ENCODE peak calls at places on chromosomes 3 and 15, in four cellular contexts. Q, M, P and J are unnamed samples.
A peak's percentile ranks its signal among the peaks of the same experiment; 100 is the strongest.

GRCh38 chr3:120558784-120559227 is 37.3 kb upstream of the NDUFB4 start:
- DNase-seq in Q (peak; percentile 84), M (peak; percentile 95), P (peak; percentile 76), J (peak; percentile 95)

GRCh38 chr15:96261575-96262034 is 68.9 kb upstream of the NR2F2 start:
- DNase-seq in P (no peak), Q (no peak), M (no peak), J (no peak)

GRCh38 chr3:69386535-69387385 is 872 bp upstream of the FRMD4B start:
- DNase-seq in P (no peak), Q (no peak), M (peak; percentile 20), J (peak; percentile 12)

GRCh38 chr3:72177075-72178050 is 392.4 kb upstream of the PROK2 start:
- DNase-seq in Q (peak; percentile 64), P (no peak), M (no peak), J (no peak)

GRCh38 chr3:38107911-38108648 is 28.8 kb downstream of the ACAA1 start:
- DNase-seq in P (no peak), M (no peak), Q (no peak), J (no peak)

GRCh38 chr3:24494616-24495333 is at the start of gene THRB:
- DNase-seq in P (peak; percentile 27), Q (no peak), M (peak; percentile 79), J (peak; percentile 72)

GRCh38 chr3:167691366-167691765 is 37.6 kb upstream of the WDR49 start:
- DNase-seq in Q (peak; percentile 52), P (no peak), M (no peak), J (no peak)

GRCh38 chr15:43517354-43518072 is at the start of gene MAP1A:
- DNase-seq in Q (peak; percentile 70), P (no peak), M (peak; percentile 74), J (no peak)

GRCh38 chr15:72063186-72063585 is 54.8 kb downstream of the MYO9A start:
- DNase-seq in Q (no peak), M (no peak), P (no peak), J (no peak)

GRCh38 chr3:134333522-134334181 is 40.6 kb downstream of the AMOTL2 start:
- DNase-seq in Q (no peak), M (peak; percentile 91), P (no peak), J (no peak)

GRCh38 chr3:61936344-61936937 is 375.1 kb downstream of the PTPRG start:
- DNase-seq in P (no peak), M (peak; percentile 55), Q (peak; percentile 38), J (no peak)

GRCh38 chr15:97598353-97598798 is 362.1 kb upstream of the ARRDC4 start:
- DNase-seq in P (peak; percentile 0), Q (no peak), M (no peak), J (no peak)

GRCh38 chr15:51629612-51630011 is 7.0 kb upstream of the DMXL2 start:
- DNase-seq in Q (no peak), P (no peak), M (no peak), J (no peak)

GRCh38 chr15:44397869-44398268 is 29.6 kb upstream of the CTDSPL2 start:
- DNase-seq in M (no peak), P (no peak), Q (no peak), J (no peak)

GRCh38 chr3:184008161-184008560 is 9.5 kb downstream of the ABCC5 start:
- DNase-seq in P (no peak), Q (peak; percentile 22), M (no peak), J (peak; percentile 47)

GRCh38 chr15:43867096-43867495 is 40.3 kb downstream of the WDR76 start:
- DNase-seq in M (no peak), Q (no peak), P (no peak), J (no peak)

GRCh38 chr3:114685053-114685630 is 391.3 kb downstream of the TIGIT start:
- DNase-seq in M (peak; percentile 42), Q (no peak), P (no peak), J (no peak)

GRCh38 chr3:65729553-65729952 is 309.2 kb downstream of the MAGI1 start:
- DNase-seq in P (no peak), Q (no peak), M (no peak), J (no peak)

GRCh38 chr3:100045696-100046095 is 68.6 kb downstream of the FILIP1L start:
- DNase-seq in M (peak; percentile 22), P (no peak), Q (no peak), J (peak; percentile 14)

GRCh38 chr3:47583320-47584075 is 4.8 kb upstream of the CSPG5 start:
- DNase-seq in P (no peak), Q (no peak), M (no peak), J (no peak)

GRCh38 chr3:160804762-160805161 is 48.7 kb downstream of the PPM1L start:
- DNase-seq in M (no peak), Q (no peak), P (no peak), J (no peak)

GRCh38 chr15:23857028-23857641 is 170.0 kb upstream of the NDN start:
- DNase-seq in M (peak; percentile 78), P (no peak), Q (no peak), J (peak; percentile 52)

GRCh38 chr3:54939591-54940300 is 11.9 kb upstream of the LRTM1 start:
- DNase-seq in P (no peak), Q (no peak), M (no peak), J (no peak)

GRCh38 chr15:35047996-35048395 is 37.1 kb downstream of the NANOGP8 start:
- DNase-seq in Q (no peak), P (no peak), M (no peak), J (no peak)

GRCh38 chr15:71648095-71648494 is 162.3 kb upstream of the NR2E3 start:
- DNase-seq in M (no peak), P (no peak), Q (no peak), J (no peak)

GRCh38 chr3:12903000-12903800 is 61.8 kb upstream of the RPL32 start:
- DNase-seq in M (no peak), P (no peak), Q (no peak), J (no peak)

GRCh38 chr15:73900129-73900712 is 26.0 kb upstream of the LOXL1 start:
- DNase-seq in M (no peak), P (no peak), Q (no peak), J (peak; percentile 50)

GRCh38 chr3:46100812-46101211 is 73.5 kb upstream of the XCR1 start:
- DNase-seq in Q (no peak), P (no peak), M (no peak), J (no peak)

GRCh38 chr3:113354307-113354706 is 87.0 kb downstream of the CFAP44 start:
- DNase-seq in M (no peak), Q (no peak), P (peak; percentile 8), J (peak; percentile 29)

GRCh38 chr15:83747050-83747717 is 93.3 kb downstream of the ADAMTSL3 start:
- DNase-seq in M (peak; percentile 36), Q (no peak), P (peak; percentile 3), J (peak; percentile 59)

GRCh38 chr15:73685981-73686380 is 1.8 kb downstream of the CD276 start:
- DNase-seq in P (no peak), Q (no peak), M (no peak), J (no peak)

GRCh38 chr3:124652009-124652408 is 78.2 kb upstream of the UMPS start:
- DNase-seq in M (no peak), P (no peak), Q (no peak), J (no peak)

GRCh38 chr3:100020876-100021644 is 93.2 kb downstream of the FILIP1L start:
- DNase-seq in M (no peak), Q (no peak), P (no peak), J (no peak)

GRCh38 chr3:194736896-194737600 is 51.4 kb downstream of the FAM43A start:
- DNase-seq in P (no peak), M (no peak), Q (peak; percentile 87), J (no peak)

GRCh38 chr3:194738254-194739093 is 52.8 kb downstream of the FAM43A start:
- DNase-seq in M (no peak), P (peak; percentile 22), Q (no peak), J (peak; percentile 85)

GRCh38 chr3:194739498-194740284 is 54.0 kb downstream of the FAM43A start:
- DNase-seq in P (peak; percentile 10), M (no peak), Q (no peak), J (peak; percentile 76)

GRCh38 chr3:194741916-194742315 is 56.2 kb downstream of the FAM43A start:
- DNase-seq in P (no peak), M (no peak), Q (no peak), J (no peak)

DNA sequence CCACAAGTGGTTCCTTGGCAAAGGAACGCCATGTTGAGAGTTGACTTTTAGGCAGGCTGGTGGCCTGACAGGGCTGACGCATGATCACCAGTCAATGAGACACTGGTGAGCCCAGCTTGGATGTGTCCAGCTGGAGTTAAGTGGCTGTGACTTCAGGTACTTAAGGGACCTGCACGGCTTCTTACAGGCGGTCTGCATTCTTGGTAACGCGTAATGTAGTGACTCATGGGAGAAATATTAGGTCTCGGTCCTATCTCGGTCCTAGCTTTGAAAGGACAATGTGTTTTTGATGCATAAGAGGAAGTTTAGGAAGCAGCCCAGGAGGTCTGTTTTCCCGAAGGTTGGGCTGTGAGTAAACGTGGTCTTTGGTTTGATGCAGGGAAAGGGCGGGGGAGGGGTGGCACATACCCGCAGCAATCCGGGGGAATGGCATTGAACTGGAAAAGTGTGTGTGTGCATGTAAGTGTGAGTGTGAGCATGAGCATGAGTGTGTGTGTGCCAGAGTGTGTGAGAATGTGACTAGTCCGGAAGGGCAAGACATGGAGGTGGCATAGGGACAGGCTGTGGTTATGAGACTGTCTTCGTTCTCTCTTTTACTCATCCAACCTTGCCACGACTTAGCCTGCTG is 55.3 kb downstream of the FAM43A start:
- DNase-seq in P (peak; percentile 91), M (no peak), Q (no peak), J (peak; percentile 96)
- H3K9me3 ChIP-seq in P (no peaks in the 10 kb centered on the region), M (no peaks in the 10 kb centered on the region), Q (no peaks in the 10 kb centered on the region), J (no peaks in the 10 kb centered on the region)

GRCh38 chr15:42056934-42057743 is 36.3 kb upstream of the PLA2G4E start:
- DNase-seq in Q (peak; percentile 33), P (peak; percentile 95), M (peak; percentile 94), J (peak; percentile 99)
- TF ChIP-seq EZH2phosphoT487 in Q (no peak), P (no peak), M (no peak), J (no peak)

DNA sequence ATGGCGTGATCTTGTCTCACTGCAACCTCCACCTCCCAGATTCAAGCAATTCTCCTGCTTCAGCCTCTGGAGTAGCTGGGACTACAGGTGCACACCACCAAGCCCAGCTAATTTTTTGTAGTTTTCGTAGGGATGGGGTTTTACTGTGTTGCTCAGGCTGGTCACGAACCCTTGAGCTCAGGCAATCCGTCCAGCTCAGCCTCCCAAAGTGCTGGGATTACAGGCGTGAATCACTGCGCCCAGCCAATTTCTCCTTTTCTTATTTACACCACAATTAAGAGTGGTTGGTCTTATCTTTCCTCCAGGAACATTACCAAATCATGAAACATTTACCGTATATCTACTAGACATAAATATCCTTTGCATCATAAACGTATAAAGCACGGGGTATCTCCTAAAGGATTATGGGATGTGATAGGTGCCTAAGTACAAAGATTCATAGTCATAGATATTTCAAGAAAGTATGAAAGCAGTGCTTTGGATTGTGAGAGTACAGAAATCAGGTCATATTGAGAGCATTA is 194.5 kb downstream of the RBMS3 start:
- DNase-seq in P (no peak), M (no peak), Q (no peak), J (no peak)
- H3K4me3 ChIP-seq in P (no peak overlapping the region), M (no peak overlapping the region), Q (no peak overlapping the region), J (no peak overlapping the region)

GRCh38 chr3:16079519-16079918 is 95.0 kb upstream of the GALNT15 start:
- DNase-seq in Q (no peak), P (no peak), M (no peak), J (peak; percentile 97)

GRCh38 chr3:16085410-16085809 is 89.1 kb upstream of the GALNT15 start:
- DNase-seq in Q (no peak), M (no peak), P (no peak), J (no peak)

GRCh38 chr3:16084887-16085286 is 89.6 kb upstream of the GALNT15 start:
- DNase-seq in P (no peak), Q (no peak), M (no peak), J (peak; percentile 67)

GRCh38 chr3:16085884-16086608 is 88.4 kb upstream of the GALNT15 start:
- DNase-seq in Q (no peak), M (no peak), P (no peak), J (no peak)

GRCh38 chr3:16081661-16082060 is 92.8 kb upstream of the GALNT15 start:
- DNase-seq in M (no peak), Q (no peak), P (no peak), J (no peak)
- H3K9me3 ChIP-seq in M (peaks cover 6% of the 10 kb centered on the region), Q (peaks cover 4% of the 10 kb centered on the region), P (peaks cover 11% of the 10 kb centered on the region), J (peaks cover 24% of the 10 kb centered on the region)